ENCODE peak calls at places on chromosomes 3 and 15, in six cellular contexts. N is NCI-H1930, W is GDM1, I is T-helper 22 cell, R is NCI-H1092, T is left colon. L is an unnamed sample.

GRCh38 chr3:170040283-170040907 is 2.6 kb downstream of the GPR160 start:
- DNase-seq in N (no peak), W (no peak), I (no peak), R (no peak), T (no peak), L (no peak)

GRCh38 chr3:56205406-56205805 is 262.9 kb downstream of the ERC2 start:
- DNase-seq in N (peak), W (no peak), I (no peak), R (no peak), T (no peak), L (no peak)

GRCh38 chr15:45166792-45167630 is 20.8 kb downstream of the SHF start:
- DNase-seq in N (peak), W (peak), I (peak), R (peak), T (peak), L (peak)

GRCh38 chr15:66682865-66683264 is 19.2 kb upstream of the SMAD6 start:
- DNase-seq in N (no peak), W (no peak), I (no peak), R (no peak), T (no peak), L (no peak)

GRCh38 chr15:94028121-94028520 is 203.2 kb upstream of the MCTP2 start:
- DNase-seq in N (no peak), W (no peak), I (no peak), R (no peak), T (no peak), L (no peak)

GRCh38 chr15:94205366-94205765 is 26.0 kb upstream of the MCTP2 start:
- DNase-seq in N (peak), W (no peak), I (no peak), R (no peak), T (no peak), L (no peak)

GRCh38 chr3:170488802-170489201 is 70.1 kb downstream of the CLDN11 start:
- DNase-seq in N (no peak), W (no peak), I (no peak), R (no peak), T (no peak), L (no peak)

GRCh38 chr3:14902719-14903118 is 44.7 kb upstream of the NR2C2 start:
- DNase-seq in N (no peak), W (no peak), I (no peak), R (no peak), T (peak), L (no peak)

GRCh38 chr15:84890670-84891147 is 6.2 kb downstream of the SLC28A1 start:
- DNase-seq in N (no peak), W (no peak), I (no peak), R (no peak), T (no peak), L (no peak)

GRCh38 chr3:157786216-157786615 is 283.0 kb upstream of the VEPH1 start:
- DNase-seq in N (no peak), W (no peak), I (no peak), R (no peak), T (no peak), L (no peak)

GRCh38 chr15:73712107-73712506 is 27.9 kb downstream of the CD276 start:
- DNase-seq in N (no peak), W (no peak), I (no peak), R (no peak), T (no peak), L (no peak)

GRCh38 chr3:94548581-94549316 is 485.9 kb downstream of the NSUN3 start:
- DNase-seq in N (no peak), W (no peak), I (no peak), R (no peak), T (no peak), L (no peak)

GRCh38 chr3:133821767-133822638 is 16.4 kb downstream of the SRPRB start:
- DNase-seq in N (no peak), W (no peak), I (no peak), R (no peak), T (peak), L (no peak)

GRCh38 chr15:64112904-64113303 is 17.1 kb downstream of the SNX1 start:
- DNase-seq in N (no peak), W (no peak), I (no peak), R (no peak), T (no peak), L (no peak)

GRCh38 chr3:98039322-98040024 is 4.4 kb upstream of the GABRR3 start:
- DNase-seq in N (peak), W (peak), I (peak), R (peak), T (peak), L (peak)

GRCh38 chr3:127915115-127915936 is at the start of gene KBTBD12:
- DNase-seq in N (peak), W (no peak), I (no peak), R (peak), T (peak), L (no peak)

L was measured in NCI-H510A.